ENCODE peak calls at places on chromosomes 3 and 15, in four cellular contexts. X, A, B and K are unnamed samples. For H3K27me3 and H3K36me3, the result is how much of the 10 kb centered on the place peaks cover.

GRCh38 chr15:94272251-94272898 is 41.0 kb downstream of the MCTP2 start:
- DNase-seq in X (no peak), A (no peak), B (no peak), K (no peak)

GRCh38 chr15:55696221-55696620 is 46.7 kb downstream of the PRTG start:
- DNase-seq in X (no peak), A (no peak), B (no peak), K (no peak)

GRCh38 chr15:101578443-101578894 is 73.7 kb downstream of the TM2D3 start:
- DNase-seq in X (no peak), A (no peak), B (no peak), K (peak)

GRCh38 chr3:190883973-190884832 is 21.7 kb upstream of the GMNC start:
- DNase-seq in X (peak), A (peak), B (no peak), K (peak)

GRCh38 chr15:38275951-38276350 is 23.3 kb downstream of the SPRED1 start:
- DNase-seq in X (no peak), A (no peak), B (no peak), K (no peak)

GRCh38 chr15:27722102-27722501 is 377.0 kb downstream of the OCA2 start:
- DNase-seq in X (no peak), A (no peak), B (no peak), K (no peak)

GRCh38 chr3:119652306-119653033 is 7.9 kb downstream of the POPDC2 start:
- DNase-seq in X (no peak), A (no peak), B (no peak), K (no peak)

GRCh38 chr15:38642689-38643270 is 78.2 kb upstream of the RASGRP1 start:
- DNase-seq in X (no peak), A (no peak), B (no peak), K (no peak)

GRCh38 chr15:35547775-35548364 is 1.9 kb upstream of the DPH6 start:
- DNase-seq in X (no peak), A (peak), B (no peak), K (peak)

GRCh38 chr3:67123914-67124313 is 125.8 kb downstream of the KBTBD8 start:
- DNase-seq in X (no peak), A (no peak), B (no peak), K (no peak)

GRCh38 chr3:43364926-43365325 is 78.6 kb downstream of the SNRK start:
- DNase-seq in X (no peak), A (no peak), B (no peak), K (no peak)

GRCh38 chr15:32849769-32850668 is 132.2 kb downstream of the GREM1 start:
- DNase-seq in X (no peak), A (no peak), B (no peak), K (no peak)

GRCh38 chr15:88700716-88701115 is 61.9 kb downstream of the ISG20 start:
- DNase-seq in X (no peak), A (no peak), B (no peak), K (no peak)

GRCh38 chr15:48360841-48361240 is 29.6 kb downstream of the DUT start:
- DNase-seq in X (no peak), A (no peak), B (no peak), K (no peak)

GRCh38 chr3:70615286-70615685 is 302.8 kb upstream of the MDFIC2 start:
- DNase-seq in X (no peak), A (no peak), B (no peak), K (peak)

GRCh38 chr15:81293728-81294500 is 30.0 kb downstream of the STARD5 start:
- DNase-seq in X (no peak), A (no peak), B (peak), K (peak)

DNA sequence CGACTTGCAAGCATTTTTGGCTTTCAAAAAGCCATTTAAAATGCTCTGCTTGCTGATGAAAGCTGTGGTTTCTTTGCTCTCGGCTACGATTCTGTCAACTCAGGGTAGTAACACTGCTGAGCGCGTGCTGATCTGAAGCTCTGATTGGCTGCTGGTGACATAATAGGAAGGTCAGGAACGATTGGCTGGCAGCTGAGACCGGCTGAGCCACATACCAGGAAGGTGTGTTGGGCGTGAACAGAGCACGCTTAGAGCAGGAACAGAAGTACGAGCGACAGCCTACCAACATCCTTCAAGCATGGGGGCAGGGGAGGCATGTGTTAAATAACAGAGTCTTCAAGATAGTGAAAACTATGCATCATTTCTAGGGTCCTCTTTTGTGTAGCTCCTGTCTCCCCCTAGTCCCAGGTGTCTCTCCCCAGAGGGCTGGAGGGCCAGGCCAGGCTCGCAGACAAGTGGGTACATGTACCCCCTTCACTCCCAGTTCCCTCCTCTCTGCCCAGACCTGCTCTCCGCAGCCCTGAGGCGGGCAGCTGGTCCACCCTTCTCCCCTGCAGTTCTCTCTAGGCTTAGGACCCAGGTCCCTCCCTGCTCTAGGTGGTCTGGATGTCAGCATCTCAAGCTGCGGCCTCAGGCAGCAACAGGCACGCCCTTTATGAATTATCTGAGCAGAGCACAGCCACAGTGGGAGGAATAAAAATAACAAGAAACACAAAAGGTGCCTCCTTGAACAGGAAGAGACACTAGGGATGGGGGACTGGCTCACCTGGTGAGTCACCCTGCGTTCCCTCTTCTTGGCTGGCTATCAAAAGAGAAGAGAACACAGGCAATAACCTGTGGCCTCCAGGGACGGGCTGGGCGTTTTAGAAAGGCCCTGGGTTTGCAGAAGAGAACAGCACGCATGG is 76.0 kb downstream of the TAMM41 start:
- DNase-seq in X (no peak), A (peak), B (peak), K (peak)
- H3K4me3 ChIP-seq in X (no peak), A (no peak), B (peak), K (no peak)

GRCh38 chr15:76335129-76335850 is 1.3 kb upstream of the ISL2 start:
- DNase-seq in X (no peak), A (no peak), B (no peak), K (peak)
- H3K27me3 ChIP-seq in X (under half), A (under half), B (under half), K (half or more)

DNA sequence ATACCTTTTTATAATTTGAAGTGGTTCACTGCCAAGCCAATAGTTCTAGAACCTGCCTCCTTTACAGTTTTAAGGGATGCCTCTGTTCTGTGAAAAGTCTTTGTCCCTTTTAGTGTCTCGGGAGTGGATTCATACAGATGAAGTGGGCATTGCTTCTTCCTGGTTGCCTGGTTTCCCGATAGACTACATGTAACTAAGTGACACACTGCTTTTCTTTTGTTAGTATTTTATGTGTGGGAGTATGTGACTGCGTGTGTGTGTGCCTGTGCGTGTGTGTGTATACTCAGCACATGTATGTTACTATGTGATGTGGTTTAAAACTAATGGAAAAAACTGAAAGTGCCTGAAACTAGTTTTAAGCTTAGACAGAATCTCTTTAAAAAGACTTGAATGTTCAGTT is 21.0 kb downstream of the PSMD6 start:
- DNase-seq in X (no peak), A (no peak), B (no peak), K (no peak)
- H3K36me3 ChIP-seq in X (under half), A (under half), B (half or more), K (under half)

GRCh38 chr3:46884427-46884826 is 6.9 kb downstream of the PTH1R start:
- DNase-seq in X (no peak), A (no peak), B (no peak), K (no peak)
- H3K4me3 ChIP-seq in X (no peak), A (no peak), B (no peak), K (no peak)

GRCh38 chr15:70116317-70116716 is 18.6 kb upstream of the TLE3 start:
- DNase-seq in X (no peak), A (no peak), B (no peak), K (no peak)

GRCh38 chr15:70121656-70122297 is 24.1 kb upstream of the TLE3 start:
- DNase-seq in X (no peak), A (no peak), B (no peak), K (no peak)

GRCh38 chr15:70120954-70121655 is 23.4 kb upstream of the TLE3 start:
- DNase-seq in X (no peak), A (no peak), B (no peak), K (no peak)

GRCh38 chr15:70120109-70120508 is 22.4 kb upstream of the TLE3 start:
- DNase-seq in X (no peak), A (no peak), B (no peak), K (no peak)

GRCh38 chr15:70118599-70118998 is 20.9 kb upstream of the TLE3 start:
- DNase-seq in X (no peak), A (no peak), B (no peak), K (no peak)
- H3K27me3 ChIP-seq in X (under half), A (under half), B (under half), K (under half)

GRCh38 chr15:99170476-99171065 is 65.7 kb downstream of the SYNM start:
- DNase-seq in X (no peak), A (no peak), B (no peak), K (no peak)

GRCh38 chr15:99172989-99173388 is 68.1 kb downstream of the SYNM start:
- DNase-seq in X (no peak), A (no peak), B (no peak), K (no peak)

GRCh38 chr15:99174567-99174966 is 69.7 kb downstream of the SYNM start:
- DNase-seq in X (no peak), A (no peak), B (no peak), K (no peak)

GRCh38 chr15:99169769-99170311 is 65.0 kb downstream of the SYNM start:
- DNase-seq in X (no peak), A (no peak), B (no peak), K (no peak)

DNA sequence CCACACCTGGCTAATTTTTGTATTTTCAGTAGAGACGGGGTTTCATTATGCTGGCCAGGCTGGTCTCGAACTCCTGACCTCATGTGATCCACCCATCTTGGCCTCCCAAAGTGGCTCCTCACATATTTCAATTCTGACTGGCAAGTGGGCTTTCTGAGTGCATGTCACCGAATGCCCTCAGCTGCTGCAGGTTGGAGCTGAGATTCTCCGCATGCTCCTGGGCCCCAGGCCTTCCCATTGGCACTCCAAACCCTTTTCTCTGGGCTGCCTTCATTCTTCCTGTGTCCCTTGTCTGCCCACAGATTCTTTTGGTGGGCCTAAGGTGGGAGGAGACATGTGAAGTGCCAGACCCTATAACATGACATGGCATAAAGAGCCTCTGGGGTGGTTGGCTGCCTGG is 67.3 kb downstream of the SYNM start:
- DNase-seq in X (no peak), A (no peak), B (no peak), K (no peak)
- H3K36me3 ChIP-seq in X (under half), A (under half), B (under half), K (under half)

DNA sequence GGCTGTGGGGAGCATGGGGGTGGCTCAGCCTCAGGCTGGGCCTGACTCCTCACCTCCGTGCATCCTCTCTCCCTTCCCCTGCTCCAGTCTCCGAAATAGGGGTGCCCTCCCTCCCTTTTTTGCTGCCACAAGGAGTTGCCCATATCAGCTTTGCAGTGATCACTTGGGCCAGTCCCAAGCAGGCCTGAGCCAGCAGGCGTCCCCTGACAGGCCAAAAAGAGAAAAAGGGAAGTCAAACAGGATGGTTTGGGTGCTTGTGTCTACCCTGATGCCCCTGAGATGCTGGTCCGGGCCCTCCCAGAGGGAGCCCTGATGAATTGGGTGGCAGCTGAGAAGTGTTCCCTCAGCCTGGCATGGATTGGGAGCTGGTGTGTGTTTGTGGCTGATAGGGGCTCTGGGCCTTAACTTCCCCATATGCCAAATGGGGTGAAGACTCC is 1.4 kb downstream of the FBLN2 start:
- DNase-seq in X (no peak), A (no peak), B (no peak), K (no peak)
- H3K4me3 ChIP-seq in X (no peak), A (no peak), B (no peak), K (no peak)

GRCh38 chr3:16794251-16794650 is 90.5 kb upstream of the PLCL2 start:
- DNase-seq in X (no peak), A (no peak), B (no peak), K (no peak)
- H3K27me3 ChIP-seq in X (under half), A (under half), B (under half), K (under half)

GRCh38 chr3:189737071-189737470 is 105.9 kb downstream of the TP63 start:
- DNase-seq in X (no peak), A (no peak), B (no peak), K (no peak)
- H3K36me3 ChIP-seq in X (under half), A (under half), B (under half), K (under half)

GRCh38 chr15:47185222-47185800 is 532.0 kb upstream of the SEMA6D start:
- DNase-seq in X (no peak), A (no peak), B (no peak), K (peak)
- H3K4me3 ChIP-seq in X (peak), A (peak), B (no peak), K (peak)